ENCODE peak calls at places on chromosomes 1 and 21, in four cellular contexts. One of them, this sample, is unnamed.

GRCh38 chr1:237324226-237324625 is 282.2 kb downstream of the RYR2 start:
- DNase-seq in fibroblast of pulmonary artery: no peak
- DNase-seq in pancreas: no peak
- DNase-seq in sigmoid colon: no peak
- DNase-seq in this sample: no peak

GRCh38 chr1:244730153-244730933 is 77.4 kb downstream of the DESI2 start:
- DNase-seq in fibroblast of pulmonary artery: peak
- DNase-seq in pancreas: peak
- DNase-seq in sigmoid colon: no peak
- DNase-seq in this sample: no peak

GRCh38 chr1:101653482-101653946 is 343.2 kb downstream of the OLFM3 start:
- DNase-seq in fibroblast of pulmonary artery: peak
- DNase-seq in pancreas: no peak
- DNase-seq in sigmoid colon: no peak
- DNase-seq in this sample: no peak

GRCh38 chr1:118217073-118217620 is 32.1 kb upstream of the SPAG17 start:
- DNase-seq in fibroblast of pulmonary artery: no peak
- DNase-seq in pancreas: no peak
- DNase-seq in sigmoid colon: no peak
- DNase-seq in this sample: no peak

GRCh38 chr1:10824821-10825540 is 28.5 kb upstream of the CASZ1 start:
- DNase-seq in fibroblast of pulmonary artery: peak
- DNase-seq in pancreas: no peak
- DNase-seq in sigmoid colon: no peak
- DNase-seq in this sample: no peak

GRCh38 chr1:50333595-50333974 is 89.7 kb downstream of the DMRTA2 start:
- DNase-seq in fibroblast of pulmonary artery: peak
- DNase-seq in pancreas: peak
- DNase-seq in sigmoid colon: no peak
- DNase-seq in this sample: no peak

GRCh38 chr1:109788695-109789521 is 25.2 kb upstream of the EPS8L3 start:
- DNase-seq in fibroblast of pulmonary artery: no peak
- DNase-seq in pancreas: peak
- DNase-seq in sigmoid colon: peak
- DNase-seq in this sample: no peak

GRCh38 chr1:47725732-47726495 is 271.3 kb downstream of the TRABD2B start:
- DNase-seq in fibroblast of pulmonary artery: peak
- DNase-seq in pancreas: peak
- DNase-seq in sigmoid colon: peak
- DNase-seq in this sample: peak

GRCh38 chr1:199612976-199613774 is 414.3 kb upstream of the NR5A2 start:
- DNase-seq in fibroblast of pulmonary artery: peak
- DNase-seq in pancreas: no peak
- DNase-seq in sigmoid colon: no peak
- DNase-seq in this sample: no peak

GRCh38 chr1:43711049-43711448 is 3.7 kb downstream of the ST3GAL3 start:
- DNase-seq in fibroblast of pulmonary artery: peak
- DNase-seq in pancreas: no peak
- DNase-seq in sigmoid colon: no peak
- DNase-seq in this sample: no peak

GRCh38 chr1:155173478-155174333 is at the start of gene TRIM46:
- DNase-seq in fibroblast of pulmonary artery: peak
- DNase-seq in pancreas: peak
- DNase-seq in sigmoid colon: peak
- DNase-seq in this sample: no peak

GRCh38 chr21:42423685-42424084 is 20.0 kb downstream of the UBASH3A start:
- DNase-seq in fibroblast of pulmonary artery: no peak
- DNase-seq in pancreas: no peak
- DNase-seq in sigmoid colon: no peak
- DNase-seq in this sample: no peak

GRCh38 chr21:42421018-42421793 is 17.5 kb downstream of the UBASH3A start:
- DNase-seq in fibroblast of pulmonary artery: no peak
- DNase-seq in pancreas: no peak
- DNase-seq in sigmoid colon: no peak
- DNase-seq in this sample: no peak

GRCh38 chr21:42425603-42425985 is 21.9 kb downstream of the UBASH3A start:
- DNase-seq in fibroblast of pulmonary artery: no peak
- DNase-seq in pancreas: no peak
- DNase-seq in sigmoid colon: no peak
- DNase-seq in this sample: no peak

GRCh38 chr21:42424848-42425602 is 21.3 kb downstream of the UBASH3A start:
- DNase-seq in fibroblast of pulmonary artery: no peak
- DNase-seq in pancreas: no peak
- DNase-seq in sigmoid colon: no peak
- DNase-seq in this sample: no peak

DNA sequence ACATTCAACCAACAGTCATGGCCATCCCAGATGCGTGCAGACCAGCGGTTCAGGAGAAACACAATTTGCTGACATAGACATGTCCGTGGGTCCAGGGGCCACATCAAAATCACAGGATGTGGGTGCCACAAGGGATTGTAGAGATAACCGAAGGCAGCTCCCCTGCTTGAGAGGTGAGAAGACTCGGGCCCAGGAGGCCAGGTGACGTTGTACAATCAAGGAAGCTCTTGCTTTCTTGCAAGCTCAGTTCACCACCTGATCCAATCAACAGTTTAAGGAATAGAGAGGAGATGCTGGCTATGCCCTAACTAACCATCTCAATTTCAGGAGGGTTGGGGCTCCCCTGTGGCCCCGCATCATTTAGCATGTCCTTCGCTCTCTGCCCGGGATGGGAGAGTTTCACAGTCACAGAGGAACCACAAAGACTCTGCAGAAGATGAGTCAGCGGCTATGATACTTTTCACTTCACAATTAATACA is 19.5 kb downstream of the UBASH3A start:
- DNase-seq in fibroblast of pulmonary artery: no peak
- DNase-seq in pancreas: no peak
- DNase-seq in sigmoid colon: no peak
- DNase-seq in this sample: no peak
- H3K4me3 ChIP-seq in fibroblast of pulmonary artery: no peak
- H3K4me3 ChIP-seq in pancreas: no peak
- H3K4me3 ChIP-seq in sigmoid colon: no peak
- H3K4me3 ChIP-seq in this sample: no peak

GRCh38 chr1:178938959-178939317 is 68.1 kb upstream of the ANGPTL1 start:
- DNase-seq in fibroblast of pulmonary artery: peak
- DNase-seq in pancreas: no peak
- DNase-seq in sigmoid colon: peak
- DNase-seq in this sample: peak
- H3K4me3 ChIP-seq in fibroblast of pulmonary artery: no peak
- H3K4me3 ChIP-seq in pancreas: no peak
- H3K4me3 ChIP-seq in sigmoid colon: peak
- H3K4me3 ChIP-seq in this sample: peak

DNA sequence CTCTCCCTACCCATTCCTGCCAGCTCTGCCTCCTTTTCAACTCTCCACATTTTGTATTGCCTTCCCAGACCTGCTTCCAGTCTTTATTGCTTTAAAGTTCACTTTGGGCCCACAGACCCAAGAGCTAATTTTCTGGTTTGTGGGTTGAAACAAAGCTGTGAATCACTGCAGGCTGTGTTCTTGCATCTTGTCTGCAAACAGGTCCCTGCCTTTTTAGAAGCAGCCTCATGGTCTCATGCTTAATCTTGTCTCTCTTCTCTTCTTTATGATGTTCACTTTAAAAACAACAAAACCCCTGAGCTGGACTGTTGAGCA is 3.8 kb downstream of the BTG2 start:
- DNase-seq in fibroblast of pulmonary artery: no peak
- DNase-seq in pancreas: no peak
- DNase-seq in sigmoid colon: no peak
- DNase-seq in this sample: no peak
- H3K4me3 ChIP-seq in fibroblast of pulmonary artery: peak
- H3K4me3 ChIP-seq in pancreas: no peak
- H3K4me3 ChIP-seq in sigmoid colon: peak
- H3K4me3 ChIP-seq in this sample: peak

DNA sequence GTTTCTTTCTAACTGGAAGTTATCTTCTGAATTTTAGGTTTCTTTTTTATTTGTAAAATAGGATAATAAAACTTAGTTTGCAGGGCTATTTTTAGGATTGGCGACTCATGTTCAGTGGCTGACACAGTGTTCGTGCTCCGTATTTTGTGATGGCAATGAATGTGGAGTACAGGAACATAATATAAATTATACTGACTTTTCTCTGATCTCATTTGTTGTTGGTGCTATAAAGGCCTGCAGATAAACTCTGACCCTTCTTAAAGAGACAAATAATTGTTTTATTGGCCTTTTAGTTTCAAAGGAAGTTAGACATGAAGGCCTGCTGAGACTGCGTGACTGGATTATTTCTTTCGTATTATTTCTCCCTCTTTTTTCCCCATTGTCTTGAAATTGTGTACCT is 339.6 kb downstream of the PDE4B start:
- DNase-seq in fibroblast of pulmonary artery: no peak
- DNase-seq in pancreas: no peak
- DNase-seq in sigmoid colon: no peak
- DNase-seq in this sample: no peak
- H3K4me3 ChIP-seq in fibroblast of pulmonary artery: no peak
- H3K4me3 ChIP-seq in pancreas: no peak
- H3K4me3 ChIP-seq in sigmoid colon: no peak
- H3K4me3 ChIP-seq in this sample: no peak

DNA sequence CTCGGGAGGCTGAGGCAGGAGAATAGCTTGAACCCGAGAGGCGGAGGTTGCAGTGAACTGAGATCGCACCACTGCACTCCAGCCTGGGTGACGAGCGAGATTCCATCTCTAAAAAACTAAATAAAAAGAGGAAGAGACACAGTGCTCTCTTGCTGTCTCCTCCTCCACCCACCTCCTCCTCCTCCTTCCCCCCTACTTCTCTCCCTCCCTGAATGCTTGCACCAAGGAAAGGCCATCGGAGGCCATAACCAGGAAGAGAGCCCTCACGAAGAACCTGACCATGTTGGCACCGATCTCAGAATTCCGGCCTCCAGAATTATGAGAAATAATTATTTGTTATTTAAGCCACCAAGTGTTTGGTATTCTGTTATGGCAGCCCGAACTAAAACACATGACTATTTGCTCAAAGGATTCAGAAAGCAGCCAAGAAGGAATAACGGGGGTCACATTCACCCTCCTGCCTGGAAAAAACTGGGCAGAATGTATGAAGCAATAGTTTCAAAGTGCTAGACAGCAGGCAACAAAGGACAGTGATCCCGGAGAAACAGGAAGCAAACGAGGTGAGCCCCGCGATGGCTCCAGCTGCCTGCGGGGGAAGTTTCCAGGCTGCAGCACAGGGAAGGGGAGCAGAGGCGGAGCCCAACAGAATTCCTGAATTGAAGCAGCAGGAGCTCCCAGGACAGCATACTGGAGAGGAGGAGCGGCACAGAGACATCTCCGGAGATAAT is 35.8 kb downstream of the LDLRAD1 start:
- DNase-seq in fibroblast of pulmonary artery: peak
- DNase-seq in pancreas: peak
- DNase-seq in sigmoid colon: no peak
- DNase-seq in this sample: no peak
- H3K4me3 ChIP-seq in fibroblast of pulmonary artery: peak
- H3K4me3 ChIP-seq in pancreas: peak
- H3K4me3 ChIP-seq in sigmoid colon: peak
- H3K4me3 ChIP-seq in this sample: peak

GRCh38 chr1:23931481-23931880 is 18.3 kb upstream of the CNR2 start:
- DNase-seq in fibroblast of pulmonary artery: no peak
- DNase-seq in pancreas: no peak
- DNase-seq in sigmoid colon: no peak
- DNase-seq in this sample: no peak

GRCh38 chr1:23927097-23927496 is 13.9 kb upstream of the CNR2 start:
- DNase-seq in fibroblast of pulmonary artery: no peak
- DNase-seq in pancreas: no peak
- DNase-seq in sigmoid colon: no peak
- DNase-seq in this sample: no peak

GRCh38 chr1:23928789-23929188 is 15.6 kb upstream of the CNR2 start:
- DNase-seq in fibroblast of pulmonary artery: no peak
- DNase-seq in pancreas: no peak
- DNase-seq in sigmoid colon: no peak
- DNase-seq in this sample: no peak

GRCh38 chr1:23930270-23930669 is 17.1 kb upstream of the CNR2 start:
- DNase-seq in fibroblast of pulmonary artery: no peak
- DNase-seq in pancreas: no peak
- DNase-seq in sigmoid colon: no peak
- DNase-seq in this sample: no peak

DNA sequence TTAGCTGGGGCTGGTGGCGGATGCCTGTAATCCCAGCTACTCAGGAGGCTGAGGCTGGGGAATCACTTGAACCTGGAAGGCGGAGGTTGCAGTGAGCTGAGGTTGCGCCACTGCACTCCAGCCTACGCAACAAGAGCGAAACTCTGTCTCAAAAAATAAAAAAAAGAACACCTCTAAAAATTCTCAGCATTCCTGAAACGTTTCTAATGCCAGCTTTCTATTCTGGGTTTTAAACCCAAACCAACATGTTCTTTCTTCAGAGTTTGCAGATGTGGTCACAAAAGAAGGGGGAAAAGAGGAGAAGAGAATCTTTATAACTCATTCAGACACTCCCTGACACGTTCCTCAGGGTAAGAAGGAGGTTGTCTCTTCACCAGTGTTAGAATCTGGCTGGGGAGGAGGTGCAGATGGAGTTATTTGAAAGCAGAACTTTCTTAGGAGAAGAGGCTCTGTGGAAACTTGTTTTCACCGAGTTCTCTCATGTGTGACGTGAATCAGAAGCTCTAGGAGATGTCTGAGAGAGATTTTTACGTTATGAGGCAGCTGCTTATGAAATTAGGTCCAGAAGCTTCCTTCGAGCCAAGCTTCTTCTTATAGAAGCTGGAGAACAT is 17.8 kb upstream of the CNR2 start:
- DNase-seq in fibroblast of pulmonary artery: peak
- DNase-seq in pancreas: no peak
- DNase-seq in sigmoid colon: no peak
- DNase-seq in this sample: no peak
- H3K4me3 ChIP-seq in fibroblast of pulmonary artery: no peak
- H3K4me3 ChIP-seq in pancreas: no peak
- H3K4me3 ChIP-seq in sigmoid colon: peak
- H3K4me3 ChIP-seq in this sample: no peak

GRCh38 chr1:62117416-62117815 is 77.2 kb upstream of the L1TD1 start:
- DNase-seq in fibroblast of pulmonary artery: no peak
- DNase-seq in pancreas: no peak
- DNase-seq in sigmoid colon: no peak
- DNase-seq in this sample: no peak

GRCh38 chr1:62111084-62111483 is 83.6 kb upstream of the L1TD1 start:
- DNase-seq in fibroblast of pulmonary artery: no peak
- DNase-seq in pancreas: no peak
- DNase-seq in sigmoid colon: no peak
- DNase-seq in this sample: no peak

GRCh38 chr1:62110198-62110817 is 84.3 kb upstream of the L1TD1 start:
- DNase-seq in fibroblast of pulmonary artery: no peak
- DNase-seq in pancreas: no peak
- DNase-seq in sigmoid colon: no peak
- DNase-seq in this sample: peak

GRCh38 chr1:62109124-62109523 is 85.5 kb upstream of the L1TD1 start:
- DNase-seq in fibroblast of pulmonary artery: no peak
- DNase-seq in pancreas: no peak
- DNase-seq in sigmoid colon: no peak
- DNase-seq in this sample: no peak

DNA sequence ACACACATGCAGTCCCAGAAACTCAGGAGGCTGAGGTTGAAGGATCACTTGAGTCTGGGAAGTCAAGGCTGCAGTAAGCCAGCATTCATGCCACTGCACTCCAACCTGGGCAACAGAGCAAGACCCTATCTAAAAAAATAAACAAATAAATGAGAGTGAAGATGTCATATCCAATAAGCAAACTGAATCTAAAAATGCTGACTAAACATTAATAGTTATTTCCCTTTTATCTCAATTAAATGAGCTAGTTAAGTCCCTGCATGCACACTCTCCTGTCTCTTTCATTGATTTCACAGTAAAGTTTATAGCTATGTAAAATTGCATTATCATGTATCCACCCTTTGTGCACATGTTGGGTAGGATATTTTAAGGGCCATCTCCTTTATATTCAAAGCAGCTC is 81.1 kb upstream of the L1TD1 start:
- DNase-seq in fibroblast of pulmonary artery: no peak
- DNase-seq in pancreas: no peak
- DNase-seq in sigmoid colon: no peak
- DNase-seq in this sample: no peak
- H3K4me3 ChIP-seq in fibroblast of pulmonary artery: no peak
- H3K4me3 ChIP-seq in pancreas: no peak
- H3K4me3 ChIP-seq in sigmoid colon: no peak
- H3K4me3 ChIP-seq in this sample: no peak